ENCODE peak calls at places on chromosomes 6 and 20, in four cellular contexts. One of them, this sample, is unnamed.

GRCh38 chr6:73452107-73452461 is at the start of gene CGAS:
- DNase-seq in fibroblast of pulmonary artery: peak; percentile 66
- DNase-seq in lung: peak; percentile 76
- DNase-seq in OCI-LY7: peak; percentile 47
- DNase-seq in this sample: peak; percentile 40

GRCh38 chr6:135909737-135910387 is 58.4 kb downstream of the PDE7B start:
- DNase-seq in OCI-LY7: peak; percentile 59
- DNase-seq in lung: peak; percentile 47
- DNase-seq in fibroblast of pulmonary artery: peak; percentile 66
- DNase-seq in this sample: no peak

GRCh38 chr20:6954219-6954618 is 186.7 kb downstream of the BMP2 start:
- DNase-seq in lung: no peak
- DNase-seq in OCI-LY7: no peak
- DNase-seq in fibroblast of pulmonary artery: no peak
- DNase-seq in this sample: no peak

GRCh38 chr6:34791164-34791841 is 580 bp upstream of the BLTP3A start:
- DNase-seq in fibroblast of pulmonary artery: peak; percentile 21
- DNase-seq in OCI-LY7: peak; percentile 78
- DNase-seq in lung: peak; percentile 32
- DNase-seq in this sample: no peak

GRCh38 chr6:84514089-84514971 is 250.1 kb downstream of the TBX18 start:
- DNase-seq in fibroblast of pulmonary artery: no peak
- DNase-seq in OCI-LY7: no peak
- DNase-seq in lung: no peak
- DNase-seq in this sample: no peak

GRCh38 chr20:62921119-62921687 is 5.1 kb downstream of the DIDO1 start:
- DNase-seq in OCI-LY7: peak; percentile 64
- DNase-seq in fibroblast of pulmonary artery: peak; percentile 57
- DNase-seq in lung: no peak
- DNase-seq in this sample: no peak

GRCh38 chr6:150528648-150529285 is 70.9 kb upstream of the PLEKHG1 start:
- DNase-seq in fibroblast of pulmonary artery: peak; percentile 62
- DNase-seq in lung: no peak
- DNase-seq in OCI-LY7: no peak
- DNase-seq in this sample: no peak

GRCh38 chr6:118651282-118652050 is at the start of gene CEP85L:
- DNase-seq in lung: peak; percentile 89
- DNase-seq in fibroblast of pulmonary artery: peak; percentile 89
- DNase-seq in OCI-LY7: peak; percentile 93
- DNase-seq in this sample: peak; percentile 70

GRCh38 chr6:156131221-156131903 is 645.8 kb upstream of the ARID1B start:
- DNase-seq in lung: no peak
- DNase-seq in OCI-LY7: peak; percentile 52
- DNase-seq in fibroblast of pulmonary artery: no peak
- DNase-seq in this sample: no peak

GRCh38 chr20:51189814-51190782 is 167.2 kb upstream of the KCNG1 start:
- DNase-seq in fibroblast of pulmonary artery: no peak
- DNase-seq in lung: no peak
- DNase-seq in OCI-LY7: no peak
- DNase-seq in this sample: no peak

GRCh38 chr20:64151634-64152530 is 12.4 kb upstream of the MYT1 start:
- DNase-seq in fibroblast of pulmonary artery: no peak
- DNase-seq in lung: no peak
- DNase-seq in OCI-LY7: no peak
- DNase-seq in this sample: no peak

GRCh38 chr20:49701313-49701731 is 12.4 kb downstream of the B4GALT5 start:
- DNase-seq in OCI-LY7: no peak
- DNase-seq in fibroblast of pulmonary artery: peak; percentile 54
- DNase-seq in lung: no peak
- DNase-seq in this sample: no peak

GRCh38 chr6:29797120-29797519 is 30.5 kb upstream of the HLA-G start:
- DNase-seq in lung: no peak
- DNase-seq in fibroblast of pulmonary artery: peak; percentile 18
- DNase-seq in OCI-LY7: no peak
- DNase-seq in this sample: no peak

GRCh38 chr6:143074101-143074500 is 13.4 kb downstream of the AIG1 start:
- DNase-seq in fibroblast of pulmonary artery: no peak
- DNase-seq in OCI-LY7: no peak
- DNase-seq in lung: no peak
- DNase-seq in this sample: no peak

GRCh38 chr6:43142101-43142500 is 29.0 kb upstream of the SRF start:
- DNase-seq in lung: no peak
- DNase-seq in fibroblast of pulmonary artery: no peak
- DNase-seq in OCI-LY7: peak; percentile 43
- DNase-seq in this sample: no peak

GRCh38 chr6:42978793-42979522 is at the start of gene PEX6:
- DNase-seq in OCI-LY7: peak; percentile 96
- DNase-seq in fibroblast of pulmonary artery: peak; percentile 79
- DNase-seq in lung: peak; percentile 95
- DNase-seq in this sample: peak; percentile 40

GRCh38 chr6:109486068-109486467 is 3.0 kb upstream of the ZBTB24 start:
- DNase-seq in OCI-LY7: no peak
- DNase-seq in fibroblast of pulmonary artery: no peak
- DNase-seq in lung: no peak
- DNase-seq in this sample: no peak

GRCh38 chr20:63022501-63022900 is 15.7 kb upstream of the BHLHE23 start:
- DNase-seq in lung: no peak
- DNase-seq in OCI-LY7: no peak
- DNase-seq in fibroblast of pulmonary artery: no peak
- DNase-seq in this sample: no peak

GRCh38 chr6:33730611-33731010 is 16.1 kb downstream of the IP6K3 start:
- DNase-seq in fibroblast of pulmonary artery: no peak
- DNase-seq in OCI-LY7: no peak
- DNase-seq in lung: no peak
- DNase-seq in this sample: no peak

GRCh38 chr6:19662911-19663310 is 174.3 kb upstream of the ID4 start:
- DNase-seq in OCI-LY7: no peak
- DNase-seq in lung: no peak
- DNase-seq in fibroblast of pulmonary artery: no peak
- DNase-seq in this sample: no peak

GRCh38 chr6:87832025-87832825 is 130.2 kb upstream of the AKIRIN2 start:
- DNase-seq in OCI-LY7: peak; percentile 84
- DNase-seq in lung: no peak
- DNase-seq in fibroblast of pulmonary artery: peak; percentile 29
- DNase-seq in this sample: no peak

GRCh38 chr6:165843121-165843520 is 180.1 kb upstream of the PDE10A start:
- DNase-seq in lung: no peak
- DNase-seq in OCI-LY7: no peak
- DNase-seq in fibroblast of pulmonary artery: no peak
- DNase-seq in this sample: no peak

GRCh38 chr20:51380401-51381385 is 161.8 kb downstream of the NFATC2 start:
- DNase-seq in lung: no peak
- DNase-seq in fibroblast of pulmonary artery: no peak
- DNase-seq in OCI-LY7: peak; percentile 99
- DNase-seq in this sample: no peak

GRCh38 chr6:32855467-32856174 is 1.6 kb downstream of the PSMB9 start:
- DNase-seq in lung: no peak
- DNase-seq in fibroblast of pulmonary artery: no peak
- DNase-seq in OCI-LY7: no peak
- DNase-seq in this sample: no peak

GRCh38 chr6:105573138-105573537 is 170.3 kb upstream of the PREP start:
- DNase-seq in OCI-LY7: no peak
- DNase-seq in fibroblast of pulmonary artery: no peak
- DNase-seq in lung: no peak
- DNase-seq in this sample: no peak

GRCh38 chr20:49964964-49965780 is 17.6 kb upstream of the SNAI1 start:
- DNase-seq in fibroblast of pulmonary artery: peak; percentile 49
- DNase-seq in lung: no peak
- DNase-seq in OCI-LY7: peak; percentile 57
- DNase-seq in this sample: no peak

GRCh38 chr6:53266553-53267090 is 82.1 kb downstream of the ELOVL5 start:
- DNase-seq in lung: no peak
- DNase-seq in OCI-LY7: no peak
- DNase-seq in fibroblast of pulmonary artery: no peak
- DNase-seq in this sample: no peak

GRCh38 chr6:118705799-118706481 is 54.5 kb upstream of the CEP85L start:
- DNase-seq in lung: no peak
- DNase-seq in fibroblast of pulmonary artery: peak; percentile 77
- DNase-seq in OCI-LY7: no peak
- DNase-seq in this sample: no peak

GRCh38 chr20:48405909-48406308 is 421.9 kb downstream of the PREX1 start:
- DNase-seq in fibroblast of pulmonary artery: no peak
- DNase-seq in lung: no peak
- DNase-seq in OCI-LY7: no peak
- DNase-seq in this sample: no peak

GRCh38 chr20:35409542-35409941 is 2.2 kb downstream of the UQCC1 start:
- DNase-seq in lung: no peak
- DNase-seq in fibroblast of pulmonary artery: no peak
- DNase-seq in OCI-LY7: no peak
- DNase-seq in this sample: no peak

GRCh38 chr6:54970337-54970736 is 123.8 kb downstream of the FAM83B start:
- DNase-seq in lung: no peak
- DNase-seq in OCI-LY7: no peak
- DNase-seq in fibroblast of pulmonary artery: no peak
- DNase-seq in this sample: no peak

GRCh38 chr6:56520218-56520617 is 122.5 kb downstream of the DST start:
- DNase-seq in lung: no peak
- DNase-seq in fibroblast of pulmonary artery: no peak
- DNase-seq in OCI-LY7: no peak
- DNase-seq in this sample: no peak

GRCh38 chr6:150070236-150070860 is 1.4 kb upstream of the ULBP3 start:
- DNase-seq in fibroblast of pulmonary artery: no peak
- DNase-seq in OCI-LY7: no peak
- DNase-seq in lung: no peak
- DNase-seq in this sample: no peak

GRCh38 chr6:27161115-27161514 is 86.4 kb upstream of the PRSS16 start:
- DNase-seq in lung: no peak
- DNase-seq in fibroblast of pulmonary artery: no peak
- DNase-seq in OCI-LY7: no peak
- DNase-seq in this sample: no peak

GRCh38 chr6:108559884-108560462 is 744 bp upstream of the FOXO3 start:
- DNase-seq in lung: peak; percentile 65
- DNase-seq in fibroblast of pulmonary artery: peak; percentile 73
- DNase-seq in OCI-LY7: peak; percentile 16
- DNase-seq in this sample: no peak

GRCh38 chr6:52261229-52261628 is 16.9 kb upstream of the IL17F start:
- DNase-seq in lung: no peak
- DNase-seq in fibroblast of pulmonary artery: no peak
- DNase-seq in OCI-LY7: no peak
- DNase-seq in this sample: peak; percentile 58

GRCh38 chr20:43755851-43756250 is 29.0 kb upstream of the GTSF1L start:
- DNase-seq in OCI-LY7: no peak
- DNase-seq in lung: no peak
- DNase-seq in fibroblast of pulmonary artery: peak; percentile 53
- DNase-seq in this sample: no peak

GRCh38 chr6:105886812-105887513 is 199.2 kb upstream of the PRDM1 start:
- DNase-seq in OCI-LY7: no peak
- DNase-seq in fibroblast of pulmonary artery: no peak
- DNase-seq in lung: no peak
- DNase-seq in this sample: no peak

GRCh38 chr6:106397441-106397840 is 36.9 kb downstream of the CRYBG1 start:
- DNase-seq in OCI-LY7: no peak
- DNase-seq in lung: no peak
- DNase-seq in fibroblast of pulmonary artery: no peak
- DNase-seq in this sample: no peak

GRCh38 chr20:50585678-50586077 is 75.5 kb downstream of the PTPN1 start:
- DNase-seq in fibroblast of pulmonary artery: no peak
- DNase-seq in OCI-LY7: no peak
- DNase-seq in lung: no peak
- DNase-seq in this sample: no peak

DNA sequence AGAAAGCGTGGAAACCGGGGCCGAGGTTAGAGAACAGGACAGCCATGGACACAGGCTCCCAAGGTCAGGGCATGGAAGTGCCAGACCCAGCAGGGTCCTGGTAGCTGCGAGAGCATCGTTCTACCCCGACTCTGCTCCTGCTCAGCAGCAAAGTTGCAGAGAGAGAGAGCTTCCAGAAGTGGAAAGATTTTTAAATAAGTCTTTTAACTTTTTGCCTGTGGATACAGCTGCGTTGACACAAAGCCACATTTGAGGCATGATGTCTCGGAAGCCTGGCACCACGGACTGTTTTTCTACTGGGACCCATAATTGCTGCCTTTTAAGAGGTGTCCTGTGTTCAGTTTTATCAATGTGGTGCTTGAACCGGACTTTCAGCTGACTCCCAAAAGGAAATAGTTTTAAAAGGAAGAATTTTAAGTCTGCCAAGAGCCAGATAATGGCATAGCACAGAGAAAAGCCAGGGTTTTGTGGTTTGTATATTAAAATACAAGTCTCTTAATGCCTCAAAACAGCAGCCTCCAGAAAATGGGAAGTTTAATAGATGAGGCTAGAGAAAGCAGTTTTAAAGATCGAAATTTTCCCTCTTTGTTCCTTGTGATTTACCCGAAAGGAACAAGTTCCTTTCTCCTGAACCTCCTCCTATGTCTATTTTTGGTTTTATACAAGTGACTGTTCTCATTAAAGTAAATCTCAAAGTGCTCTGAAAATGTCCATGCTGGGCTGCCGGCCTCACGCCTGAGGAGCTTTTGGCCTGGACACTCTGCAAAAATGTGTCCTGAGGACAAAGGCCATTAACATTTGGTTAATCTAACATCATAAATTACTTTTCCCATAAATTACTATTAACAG is 91.5 kb downstream of the RIN2 start:
- DNase-seq in lung: no peak
- DNase-seq in OCI-LY7: no peak
- DNase-seq in fibroblast of pulmonary artery: peak; percentile 46
- DNase-seq in this sample: no peak
- TF ChIP-seq CTCF in lung: no peak
- TF ChIP-seq CTCF in OCI-LY7: no peak
- TF ChIP-seq CTCF in fibroblast of pulmonary artery: no peak
- TF ChIP-seq CTCF in this sample: no peak

GRCh38 chr6:39980839-39981580 is 46.7 kb upstream of the MOCS1 start:
- DNase-seq in OCI-LY7: peak; percentile 34
- DNase-seq in lung: peak; percentile 35
- DNase-seq in fibroblast of pulmonary artery: peak; percentile 72
- DNase-seq in this sample: no peak
- TF ChIP-seq CTCF in OCI-LY7: peak; percentile 67
- TF ChIP-seq CTCF in lung: peak; percentile 29
- TF ChIP-seq CTCF in fibroblast of pulmonary artery: peak; percentile 58
- TF ChIP-seq CTCF in this sample: peak; percentile 46

GRCh38 chr6:31702819-31703716 is at the start of gene ABHD16A:
- DNase-seq in lung: peak; percentile 99
- DNase-seq in fibroblast of pulmonary artery: peak; percentile 99
- DNase-seq in OCI-LY7: peak; percentile 99
- DNase-seq in this sample: peak; percentile 96
- TF ChIP-seq CTCF in lung: peak; percentile 9
- TF ChIP-seq CTCF in fibroblast of pulmonary artery: no peak
- TF ChIP-seq CTCF in OCI-LY7: no peak
- TF ChIP-seq CTCF in this sample: no peak

DNA sequence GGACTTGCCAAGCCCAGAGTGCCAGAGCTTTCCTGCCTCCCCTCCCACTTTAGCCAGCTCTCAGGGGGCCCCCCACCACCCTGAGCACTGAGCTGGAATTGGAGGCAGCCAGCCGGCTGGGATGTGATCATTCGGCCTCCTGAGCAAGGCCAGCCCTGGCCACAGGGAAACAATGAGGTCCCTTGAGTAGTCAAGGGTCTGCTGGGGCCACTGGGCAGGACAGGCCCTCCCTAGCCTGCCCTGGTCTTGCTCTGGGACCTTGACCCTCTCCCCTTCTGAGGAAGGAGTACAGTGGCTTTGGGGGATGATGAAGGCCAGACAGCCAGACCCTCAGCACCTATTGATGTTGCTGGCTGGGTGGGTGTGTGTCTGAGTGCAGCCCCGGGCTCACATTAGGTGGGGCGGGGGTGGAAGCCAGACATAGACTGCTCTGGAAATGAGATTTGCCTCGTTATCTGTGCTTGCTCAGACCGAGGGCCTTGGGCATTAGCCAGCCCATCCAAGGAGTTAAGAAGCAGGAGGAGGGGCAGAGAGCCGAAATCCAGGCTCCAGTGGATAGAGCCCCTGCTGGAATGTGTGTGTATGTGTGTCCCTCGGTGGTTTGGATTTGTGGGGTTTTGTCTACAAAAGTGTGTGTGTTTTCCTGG is 21.3 kb downstream of the CD40 start:
- DNase-seq in OCI-LY7: no peak
- DNase-seq in fibroblast of pulmonary artery: no peak
- DNase-seq in lung: no peak
- DNase-seq in this sample: no peak
- TF ChIP-seq CTCF in OCI-LY7: no peak
- TF ChIP-seq CTCF in fibroblast of pulmonary artery: no peak
- TF ChIP-seq CTCF in lung: no peak
- TF ChIP-seq CTCF in this sample: no peak